ENCODE peak calls at places on chromosomes 16 and 17, in four cellular contexts. One of them, this sample, is unnamed. For H3K4me1, the result is how much of the 10 kb centered on the place peaks cover.

GRCh38 chr17:35523296-35523695 is 14.2 kb downstream of the SLFN12L start:
- DNase-seq in SK-N-SH: no peak
- DNase-seq in pancreas: no peak
- DNase-seq in lower lobe of right lung: no peak
- DNase-seq in this sample: no peak

GRCh38 chr16:67391424-67392300 is 1.6 kb downstream of the TPPP3 start:
- DNase-seq in SK-N-SH: peak
- DNase-seq in lower lobe of right lung: peak
- DNase-seq in pancreas: peak
- DNase-seq in this sample: no peak

GRCh38 chr16:84324439-84325262 is 30.0 kb downstream of the WFDC1 start:
- DNase-seq in pancreas: no peak
- DNase-seq in lower lobe of right lung: no peak
- DNase-seq in SK-N-SH: no peak
- DNase-seq in this sample: no peak

GRCh38 chr16:89402962-89403361 is 87.4 kb downstream of the ANKRD11 start:
- DNase-seq in SK-N-SH: no peak
- DNase-seq in lower lobe of right lung: no peak
- DNase-seq in pancreas: no peak
- DNase-seq in this sample: peak

GRCh38 chr16:77289331-77289809 is 90.2 kb downstream of the SYCE1L start:
- DNase-seq in lower lobe of right lung: no peak
- DNase-seq in pancreas: no peak
- DNase-seq in SK-N-SH: peak
- DNase-seq in this sample: no peak

GRCh38 chr17:44872131-44872768 is 24.6 kb downstream of the HIGD1B start:
- DNase-seq in SK-N-SH: no peak
- DNase-seq in lower lobe of right lung: no peak
- DNase-seq in pancreas: no peak
- DNase-seq in this sample: no peak

GRCh38 chr17:50768348-50768761 is 1.0 kb upstream of the ANKRD40CL start:
- DNase-seq in SK-N-SH: no peak
- DNase-seq in pancreas: peak
- DNase-seq in lower lobe of right lung: peak
- DNase-seq in this sample: peak

GRCh38 chr16:11224894-11225676 is 30.9 kb downstream of the SOCS1 start:
- DNase-seq in lower lobe of right lung: peak
- DNase-seq in SK-N-SH: no peak
- DNase-seq in pancreas: no peak
- DNase-seq in this sample: peak

GRCh38 chr16:21167360-21167759 is 8.9 kb downstream of the LDAF1 start:
- DNase-seq in lower lobe of right lung: no peak
- DNase-seq in pancreas: no peak
- DNase-seq in SK-N-SH: no peak
- DNase-seq in this sample: no peak

GRCh38 chr16:69404275-69404805 is 18.5 kb upstream of the TERF2 start:
- DNase-seq in SK-N-SH: no peak
- DNase-seq in pancreas: no peak
- DNase-seq in lower lobe of right lung: no peak
- DNase-seq in this sample: peak

GRCh38 chr17:21711182-21711581 is 18.9 kb downstream of the KCNJ18 start:
- DNase-seq in SK-N-SH: no peak
- DNase-seq in pancreas: peak
- DNase-seq in lower lobe of right lung: no peak
- DNase-seq in this sample: no peak

GRCh38 chr16:13554643-13555042 is 365.3 kb upstream of the ERCC4 start:
- DNase-seq in pancreas: no peak
- DNase-seq in lower lobe of right lung: no peak
- DNase-seq in SK-N-SH: no peak
- DNase-seq in this sample: no peak

GRCh38 chr17:4594406-4595349 is 10.3 kb downstream of the SMTNL2 start:
- DNase-seq in lower lobe of right lung: peak
- DNase-seq in pancreas: peak
- DNase-seq in SK-N-SH: peak
- DNase-seq in this sample: peak

GRCh38 chr16:30896890-30897730 is 696 bp downstream of the CTF1 start:
- DNase-seq in lower lobe of right lung: peak
- DNase-seq in SK-N-SH: peak
- DNase-seq in pancreas: peak
- DNase-seq in this sample: peak

DNA sequence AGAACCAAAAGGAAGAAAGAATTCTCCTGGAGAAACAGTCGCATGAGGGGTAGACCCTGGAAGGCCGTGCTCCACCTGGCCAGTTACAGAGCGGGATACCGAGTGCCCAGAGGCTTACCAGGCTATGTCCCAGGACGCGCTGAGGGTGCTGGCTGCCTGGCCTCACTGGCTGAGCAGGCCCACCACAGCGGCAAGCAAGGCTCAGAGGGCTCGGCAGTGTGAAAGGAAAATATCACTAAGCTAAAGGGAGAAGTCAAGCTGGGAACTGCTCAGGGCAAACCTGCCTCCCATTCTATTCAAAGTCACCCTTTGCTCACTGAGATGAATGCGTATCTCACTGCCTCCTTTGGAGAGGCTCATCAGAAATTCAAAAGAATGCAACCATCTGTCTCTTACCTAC is 37.5 kb downstream of the CCDC57 start:
- DNase-seq in pancreas: peak
- DNase-seq in SK-N-SH: peak
- DNase-seq in lower lobe of right lung: no peak
- DNase-seq in this sample: peak
- H3K27ac ChIP-seq in pancreas: no peak
- H3K27ac ChIP-seq in SK-N-SH: no peak
- H3K27ac ChIP-seq in lower lobe of right lung: no peak
- H3K27ac ChIP-seq in this sample: no peak

GRCh38 chr17:81046131-81046769 is 11.3 kb downstream of the BAIAP2 start:
- DNase-seq in lower lobe of right lung: no peak
- DNase-seq in pancreas: no peak
- DNase-seq in SK-N-SH: no peak
- DNase-seq in this sample: peak
- H3K4me1 ChIP-seq in lower lobe of right lung: half or more
- H3K4me1 ChIP-seq in pancreas: under half
- H3K4me1 ChIP-seq in SK-N-SH: half or more
- H3K4me1 ChIP-seq in this sample: half or more

GRCh38 chr17:40092581-40092980 is 7.8 kb downstream of the NR1D1 start:
- DNase-seq in pancreas: peak
- DNase-seq in SK-N-SH: no peak
- DNase-seq in lower lobe of right lung: no peak
- DNase-seq in this sample: no peak
- H3K27ac ChIP-seq in pancreas: no peak
- H3K27ac ChIP-seq in SK-N-SH: no peak
- H3K27ac ChIP-seq in lower lobe of right lung: no peak
- H3K27ac ChIP-seq in this sample: peak

DNA sequence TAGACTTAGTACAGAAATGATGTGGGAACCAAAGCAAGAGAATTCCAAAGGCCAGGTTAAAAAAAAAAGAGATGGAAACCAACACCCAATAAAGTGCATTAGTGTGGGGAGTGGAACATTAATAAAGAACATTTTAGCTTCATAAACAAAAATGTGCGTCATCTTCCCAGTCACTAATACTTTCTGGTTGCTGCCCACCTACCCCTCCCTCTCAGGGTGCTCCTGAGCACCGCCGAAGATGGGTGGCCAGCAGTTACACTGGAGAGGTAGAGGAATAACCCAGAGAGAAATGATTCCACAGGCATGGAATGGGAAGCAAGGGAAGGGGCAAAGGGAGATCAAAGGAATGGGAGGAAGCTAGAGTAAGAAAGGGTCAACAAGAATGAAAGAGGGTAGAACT is 6.0 kb upstream of the CHD3 start:
- DNase-seq in lower lobe of right lung: no peak
- DNase-seq in pancreas: no peak
- DNase-seq in SK-N-SH: no peak
- DNase-seq in this sample: no peak
- H3K4me1 ChIP-seq in lower lobe of right lung: under half
- H3K4me1 ChIP-seq in pancreas: under half
- H3K4me1 ChIP-seq in SK-N-SH: half or more
- H3K4me1 ChIP-seq in this sample: under half

DNA sequence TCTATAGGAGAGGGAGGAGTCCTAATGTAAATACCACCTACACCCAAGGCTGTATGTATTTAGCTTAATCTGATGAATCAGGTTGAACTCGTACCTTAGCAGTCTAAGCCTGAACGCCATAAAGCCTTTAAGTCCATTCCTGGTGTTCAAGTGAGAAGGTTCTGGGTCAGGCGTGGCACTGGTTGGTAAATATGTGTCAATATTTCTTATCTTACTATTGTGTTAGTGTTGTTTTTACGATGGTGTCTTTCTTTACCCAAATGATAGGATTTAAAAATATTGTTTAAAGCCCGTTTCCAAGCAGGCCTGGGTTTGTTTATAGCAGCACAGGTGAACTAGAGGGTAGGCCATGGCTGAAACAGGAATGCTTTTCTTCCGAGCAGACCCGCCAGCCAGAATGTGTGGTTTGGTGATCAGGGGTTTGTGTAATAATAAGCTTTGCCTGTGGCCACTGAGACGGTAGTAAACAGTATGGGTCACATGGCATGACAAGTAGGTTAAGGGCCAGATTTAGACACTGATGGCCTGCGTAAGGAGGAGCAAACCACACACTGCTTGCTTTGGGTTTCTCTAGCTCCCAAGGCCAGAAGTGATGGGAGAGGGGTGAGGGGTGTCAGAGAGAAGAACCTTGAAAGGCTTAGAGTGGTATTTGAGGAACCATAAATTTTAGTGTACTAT is 3.3 kb downstream of the TMEM94 start:
- DNase-seq in SK-N-SH: no peak
- DNase-seq in pancreas: no peak
- DNase-seq in lower lobe of right lung: no peak
- DNase-seq in this sample: no peak
- H3K27ac ChIP-seq in SK-N-SH: no peak
- H3K27ac ChIP-seq in pancreas: no peak
- H3K27ac ChIP-seq in lower lobe of right lung: peak
- H3K27ac ChIP-seq in this sample: peak

DNA sequence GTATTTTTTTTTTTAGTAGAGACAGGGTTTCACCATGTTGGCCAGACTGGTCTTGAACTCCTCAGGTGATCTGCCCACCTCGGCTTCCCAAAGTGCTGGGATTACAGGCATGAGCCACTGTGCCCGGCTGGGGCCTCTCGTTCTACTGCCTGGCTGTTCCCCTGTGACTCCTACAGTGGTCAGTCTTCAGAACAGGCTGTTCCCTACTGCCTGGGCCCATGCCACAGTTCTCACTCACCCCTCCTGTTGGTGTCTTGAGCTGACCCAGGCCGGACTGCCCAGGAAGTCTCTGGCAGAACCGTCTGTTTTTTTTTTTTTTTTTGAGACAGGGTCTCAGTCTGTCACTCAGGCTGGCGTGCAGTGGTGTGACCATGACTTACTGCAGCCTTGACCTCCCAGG is 3.3 kb downstream of the CDK3 start:
- DNase-seq in lower lobe of right lung: no peak
- DNase-seq in pancreas: no peak
- DNase-seq in SK-N-SH: peak
- DNase-seq in this sample: no peak
- H3K4me1 ChIP-seq in lower lobe of right lung: under half
- H3K4me1 ChIP-seq in pancreas: under half
- H3K4me1 ChIP-seq in SK-N-SH: under half
- H3K4me1 ChIP-seq in this sample: under half

GRCh38 chr17:57406131-57406980 is 150.0 kb downstream of the MSI2 start:
- DNase-seq in SK-N-SH: no peak
- DNase-seq in lower lobe of right lung: no peak
- DNase-seq in pancreas: no peak
- DNase-seq in this sample: peak

GRCh38 chr17:57404807-57405485 is 148.6 kb downstream of the MSI2 start:
- DNase-seq in lower lobe of right lung: no peak
- DNase-seq in SK-N-SH: no peak
- DNase-seq in pancreas: no peak
- DNase-seq in this sample: no peak

GRCh38 chr17:57406981-57407286 is 150.6 kb downstream of the MSI2 start:
- DNase-seq in SK-N-SH: no peak
- DNase-seq in lower lobe of right lung: no peak
- DNase-seq in pancreas: no peak
- DNase-seq in this sample: no peak

GRCh38 chr17:57404073-57404472 is 147.8 kb downstream of the MSI2 start:
- DNase-seq in pancreas: no peak
- DNase-seq in lower lobe of right lung: no peak
- DNase-seq in SK-N-SH: peak
- DNase-seq in this sample: no peak

GRCh38 chr17:57405486-57406072 is 149.3 kb downstream of the MSI2 start:
- DNase-seq in lower lobe of right lung: no peak
- DNase-seq in SK-N-SH: no peak
- DNase-seq in pancreas: no peak
- DNase-seq in this sample: no peak
- H3K27ac ChIP-seq in lower lobe of right lung: no peak
- H3K27ac ChIP-seq in SK-N-SH: no peak
- H3K27ac ChIP-seq in pancreas: no peak
- H3K27ac ChIP-seq in this sample: peak

This sample was measured in kidney.